ENCODE peak calls at places on chromosomes 7 and 10, in five cellular contexts. N is heart left ventricle, K is cardiac fibroblast, O is mesothelial cell of epicardium, D is right lobe of liver. I is an unnamed sample.
A peak's percentile ranks its signal among the peaks of the same experiment; 100 is the strongest.

GRCh38 chr7:36651404-36651803 is 72.9 kb downstream of the AOAH start:
- DNase-seq in N (no peak), K (peak; percentile 87), O (no peak), D (no peak), I (no peak)

GRCh38 chr10:126088144-126088543 is 191.8 kb downstream of the FANK1 start:
- DNase-seq in N (no peak), K (peak; percentile 68), O (no peak), D (no peak), I (no peak)

GRCh38 chr10:101072923-101073322 is 11.1 kb downstream of the KAZALD1 start:
- DNase-seq in N (no peak), K (no peak), O (no peak), D (no peak), I (no peak)

GRCh38 chr7:81111781-81112540 is 193.1 kb upstream of the SEMA3C start:
- DNase-seq in N (no peak), K (no peak), O (no peak), D (no peak), I (no peak)

GRCh38 chr10:102682981-102683380 is 31.2 kb downstream of the ARL3 start:
- DNase-seq in N (no peak), K (no peak), O (no peak), D (no peak), I (no peak)

GRCh38 chr10:79246209-79246581 is 101.1 kb upstream of the PPIF start:
- DNase-seq in N (peak; percentile 89), K (peak; percentile 47), O (no peak), D (peak; percentile 87), I (no peak)

GRCh38 chr7:100824499-100825214 is 2.7 kb downstream of the EPHB4 start:
- DNase-seq in N (no peak), K (no peak), O (no peak), D (no peak), I (no peak)

GRCh38 chr10:19791032-19791431 is 25.2 kb upstream of the PLXDC2 start:
- DNase-seq in N (no peak), K (peak; percentile 12), O (no peak), D (no peak), I (no peak)

GRCh38 chr10:86034710-86035109 is 331.9 kb downstream of the GRID1 start:
- DNase-seq in N (no peak), K (no peak), O (no peak), D (no peak), I (no peak)

GRCh38 chr10:64101611-64102263 is 580.5 kb downstream of the REEP3 start:
- DNase-seq in N (no peak), K (peak; percentile 12), O (no peak), D (no peak), I (no peak)

GRCh38 chr10:59580257-59580863 is 129.3 kb downstream of the SLC16A9 start:
- DNase-seq in N (no peak), K (peak; percentile 76), O (no peak), D (no peak), I (no peak)
- TF ChIP-seq CTCF in N (peak; percentile 59), K (peak; percentile 49), O (peak; percentile 37), D (peak; percentile 34), I (peak; percentile 69)

DNA sequence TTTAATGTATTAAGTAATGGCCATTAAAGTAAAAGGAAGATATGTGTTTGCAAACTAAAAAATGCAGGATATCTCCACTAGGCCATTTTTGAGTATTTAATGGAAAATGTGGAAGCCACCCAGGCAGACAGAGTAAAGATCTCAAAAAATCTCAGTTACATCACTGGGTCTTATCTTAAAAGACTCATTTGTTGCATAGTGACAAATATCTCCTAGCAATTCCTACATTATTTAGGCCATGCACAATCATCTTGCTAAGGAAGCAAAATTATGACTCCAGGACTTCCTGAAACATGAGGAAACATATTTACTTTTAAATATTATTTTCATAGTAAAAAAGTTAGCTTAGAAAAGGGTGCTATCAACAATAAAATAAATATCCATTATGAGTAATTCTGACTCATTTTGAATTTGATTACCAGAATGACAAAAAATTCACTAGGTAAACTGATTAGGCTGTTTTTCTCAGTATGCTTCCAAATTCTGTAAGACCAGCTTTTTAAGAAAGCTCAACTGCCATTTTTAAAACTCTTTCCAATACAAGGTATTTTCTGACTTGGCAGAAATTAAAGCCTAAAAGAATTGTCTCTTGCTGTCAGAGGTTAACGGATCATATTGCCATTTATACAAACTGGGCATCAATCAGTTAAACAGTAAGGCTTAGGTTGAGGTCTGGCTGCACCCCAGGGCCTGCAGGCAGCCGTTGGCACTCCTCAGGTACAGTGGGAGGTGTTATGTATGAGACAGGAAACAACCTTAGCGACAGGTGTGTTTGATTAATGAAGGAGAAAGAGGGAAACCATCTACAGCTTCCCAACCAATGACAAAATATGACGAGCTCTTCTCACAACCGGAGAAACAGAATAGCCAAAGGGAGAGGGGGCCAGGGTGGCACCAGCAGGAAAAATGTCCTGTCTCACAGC is 31.8 kb downstream of the PCLO start:
- DNase-seq in N (no peak), K (no peak), O (no peak), D (no peak), I (no peak)
- TF ChIP-seq CTCF in N (no peak), K (no peak), O (no peak), D (no peak), I (no peak)

DNA sequence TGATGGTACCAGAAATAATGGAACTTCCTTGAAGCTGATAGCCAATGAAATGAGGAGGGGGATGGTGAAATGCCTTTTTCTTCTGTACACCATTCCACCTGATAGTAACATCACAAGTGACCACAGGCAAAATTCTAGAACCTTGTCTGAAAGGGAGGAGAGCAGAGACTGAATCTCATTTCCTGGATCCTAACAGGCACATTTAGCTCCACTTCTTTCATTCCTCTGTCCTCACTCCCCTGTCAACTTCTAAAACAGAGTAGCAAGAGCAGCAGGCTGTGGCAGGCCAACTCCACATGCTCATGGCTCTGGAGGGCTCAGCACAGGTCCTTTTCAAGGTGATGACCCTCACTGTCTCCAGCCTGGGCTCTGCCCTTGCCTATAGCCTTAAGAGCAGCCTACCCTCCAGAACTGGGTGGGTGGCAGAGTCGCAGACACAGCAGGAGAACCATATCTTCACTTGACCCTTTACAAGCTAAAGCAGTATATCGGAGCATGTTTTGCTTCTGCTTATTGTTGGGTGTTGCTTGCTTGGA is at the start of gene LRRC18:
- DNase-seq in N (no peak), K (no peak), O (no peak), D (no peak), I (no peak)
- TF ChIP-seq CTCF in N (no peak), K (no peak), O (no peak), D (no peak), I (no peak)

DNA sequence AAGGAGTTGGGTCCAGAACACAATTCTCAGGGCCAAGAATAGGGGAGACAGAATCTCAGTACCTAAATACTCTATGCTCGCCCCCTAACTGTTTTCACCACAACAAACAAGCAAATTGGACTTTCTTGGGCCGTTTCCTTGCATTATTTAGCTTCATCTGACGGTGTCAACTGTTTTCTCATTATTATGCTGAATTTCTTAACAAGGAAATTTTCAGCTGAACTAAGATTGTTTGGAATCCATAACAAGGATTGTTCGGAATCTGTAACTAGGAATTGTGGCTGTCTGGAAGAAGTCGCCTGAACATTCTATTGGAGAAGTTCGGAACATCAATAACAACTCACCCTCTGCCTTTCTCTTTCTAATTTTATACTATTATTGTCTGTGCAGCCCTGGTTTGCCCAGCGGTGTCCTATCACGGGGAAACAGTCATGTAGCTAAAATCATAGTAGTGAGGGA is 15.5 kb upstream of the DLX6 start:
- DNase-seq in N (no peak), K (no peak), O (no peak), D (no peak), I (no peak)
- TF ChIP-seq CTCF in N (no peak), K (no peak), O (no peak), D (no peak), I (no peak)

GRCh38 chr10:119292968-119293367 is 85.6 kb downstream of the GRK5 start:
- DNase-seq in N (no peak), K (no peak), O (no peak), D (no peak), I (no peak)

GRCh38 chr10:119288574-119289001 is 81.2 kb downstream of the GRK5 start:
- DNase-seq in N (peak; percentile 60), K (no peak), O (no peak), D (no peak), I (no peak)

GRCh38 chr10:119291223-119291900 is 84.0 kb downstream of the GRK5 start:
- DNase-seq in N (no peak), K (no peak), O (no peak), D (no peak), I (no peak)

GRCh38 chr10:119289227-119289925 is 82.0 kb downstream of the GRK5 start:
- DNase-seq in N (peak; percentile 54), K (no peak), O (no peak), D (no peak), I (no peak)

GRCh38 chr10:119290301-119291036 is 83.1 kb downstream of the GRK5 start:
- DNase-seq in N (peak; percentile 20), K (peak; percentile 41), O (no peak), D (no peak), I (no peak)
- TF ChIP-seq CTCF in N (peak; percentile 8), K (peak; percentile 28), O (no peak), D (no peak), I (no peak)